ENCODE peak calls at places on chromosome 13, in four cellular contexts. One of them, this sample, is unnamed.

GRCh38 chr13:89269737-89270136 is 1598.6 kb downstream of the SLITRK5 start:
- DNase-seq in hepatocyte: no peak
- DNase-seq in A673: no peak
- DNase-seq in fibroblast of lung: no peak
- DNase-seq in this sample: no peak

GRCh38 chr13:43579321-43579720 is 207.5 kb downstream of the ENOX1 start:
- DNase-seq in A673: no peak
- DNase-seq in hepatocyte: no peak
- DNase-seq in fibroblast of lung: no peak
- DNase-seq in this sample: no peak

GRCh38 chr13:59461411-59461810 is 702.3 kb downstream of the DIAPH3 start:
- DNase-seq in fibroblast of lung: no peak
- DNase-seq in hepatocyte: no peak
- DNase-seq in A673: peak
- DNase-seq in this sample: no peak

GRCh38 chr13:54029226-54029625 is 1000.6 kb downstream of the OLFM4 start:
- DNase-seq in fibroblast of lung: no peak
- DNase-seq in A673: peak
- DNase-seq in hepatocyte: peak
- DNase-seq in this sample: peak

GRCh38 chr13:29683041-29683440 is 87.6 kb upstream of the SLC7A1 start:
- DNase-seq in fibroblast of lung: no peak
- DNase-seq in A673: no peak
- DNase-seq in hepatocyte: no peak
- DNase-seq in this sample: no peak

GRCh38 chr13:41232715-41233114 is 30.7 kb downstream of the MTRF1 start:
- DNase-seq in hepatocyte: no peak
- DNase-seq in fibroblast of lung: no peak
- DNase-seq in A673: no peak
- DNase-seq in this sample: no peak

GRCh38 chr13:101026736-101027398 is 352.3 kb upstream of the TMTC4 start:
- DNase-seq in hepatocyte: no peak
- DNase-seq in fibroblast of lung: no peak
- DNase-seq in A673: no peak
- DNase-seq in this sample: peak

GRCh38 chr13:50626031-50626643 is 217.4 kb downstream of the DLEU7 start:
- DNase-seq in A673: no peak
- DNase-seq in fibroblast of lung: peak
- DNase-seq in hepatocyte: no peak
- DNase-seq in this sample: no peak

GRCh38 chr13:113759525-113760137 is 605 bp downstream of the TMEM255B start:
- DNase-seq in hepatocyte: no peak
- DNase-seq in fibroblast of lung: peak
- DNase-seq in A673: no peak
- DNase-seq in this sample: no peak

GRCh38 chr13:87295636-87296035 is 375.5 kb upstream of the SLITRK5 start:
- DNase-seq in A673: no peak
- DNase-seq in hepatocyte: no peak
- DNase-seq in fibroblast of lung: no peak
- DNase-seq in this sample: no peak

GRCh38 chr13:66329988-66330429 is 900.1 kb downstream of the PCDH9 start:
- DNase-seq in hepatocyte: no peak
- DNase-seq in fibroblast of lung: no peak
- DNase-seq in A673: peak
- DNase-seq in this sample: no peak

GRCh38 chr13:113666324-113666660 is 727 bp upstream of the GRK1 start:
- DNase-seq in fibroblast of lung: no peak
- DNase-seq in A673: no peak
- DNase-seq in hepatocyte: no peak
- DNase-seq in this sample: no peak

GRCh38 chr13:33185853-33186252 is 99.7 kb downstream of the STARD13 start:
- DNase-seq in A673: peak
- DNase-seq in hepatocyte: no peak
- DNase-seq in fibroblast of lung: no peak
- DNase-seq in this sample: no peak

GRCh38 chr13:82436099-82436585 is 1446.1 kb downstream of the SLITRK1 start:
- DNase-seq in hepatocyte: no peak
- DNase-seq in A673: no peak
- DNase-seq in fibroblast of lung: no peak
- DNase-seq in this sample: no peak

GRCh38 chr13:44231786-44232516 is 141.7 kb upstream of the SERP2 start:
- DNase-seq in fibroblast of lung: peak
- DNase-seq in hepatocyte: peak
- DNase-seq in A673: no peak
- DNase-seq in this sample: peak

GRCh38 chr13:70347947-70348620 is 239.8 kb upstream of the KLHL1 start:
- DNase-seq in hepatocyte: no peak
- DNase-seq in A673: no peak
- DNase-seq in fibroblast of lung: no peak
- DNase-seq in this sample: no peak

GRCh38 chr13:23578411-23579071 is 8.3 kb downstream of the TNFRSF19 start:
- DNase-seq in A673: peak
- DNase-seq in hepatocyte: peak
- DNase-seq in fibroblast of lung: peak
- DNase-seq in this sample: peak

GRCh38 chr13:78228940-78229339 is 310.3 kb upstream of the EDNRB start:
- DNase-seq in hepatocyte: no peak
- DNase-seq in fibroblast of lung: peak
- DNase-seq in A673: peak
- DNase-seq in this sample: no peak

GRCh38 chr13:102913924-102914628 is 68.2 kb downstream of the ERCC5 start:
- DNase-seq in hepatocyte: no peak
- DNase-seq in A673: peak
- DNase-seq in fibroblast of lung: peak
- DNase-seq in this sample: no peak

GRCh38 chr13:55214851-55215345 is 1925.8 kb upstream of the PRR20A start:
- DNase-seq in fibroblast of lung: no peak
- DNase-seq in A673: no peak
- DNase-seq in hepatocyte: no peak
- DNase-seq in this sample: no peak

GRCh38 chr13:36919833-36920611 is at the start of gene SMAD9:
- DNase-seq in hepatocyte: peak
- DNase-seq in fibroblast of lung: peak
- DNase-seq in A673: peak
- DNase-seq in this sample: no peak

GRCh38 chr13:39968646-39969475 is 313.4 kb downstream of the COG6 start:
- DNase-seq in A673: no peak
- DNase-seq in fibroblast of lung: no peak
- DNase-seq in hepatocyte: no peak
- DNase-seq in this sample: no peak

GRCh38 chr13:69970521-69970920 is 137.1 kb upstream of the ATXN8OS start:
- DNase-seq in fibroblast of lung: no peak
- DNase-seq in A673: peak
- DNase-seq in hepatocyte: peak
- DNase-seq in this sample: no peak

GRCh38 chr13:20128459-20128927 is 32.4 kb downstream of the GJA3 start:
- DNase-seq in hepatocyte: peak
- DNase-seq in fibroblast of lung: no peak
- DNase-seq in A673: no peak
- DNase-seq in this sample: peak

GRCh38 chr13:37656247-37656940 is 57.8 kb upstream of the POSTN start:
- DNase-seq in fibroblast of lung: peak
- DNase-seq in A673: peak
- DNase-seq in hepatocyte: peak
- DNase-seq in this sample: peak

GRCh38 chr13:93714171-93714570 is 487.6 kb downstream of the GPC6 start:
- DNase-seq in A673: no peak
- DNase-seq in fibroblast of lung: no peak
- DNase-seq in hepatocyte: no peak
- DNase-seq in this sample: no peak

GRCh38 chr13:28324181-28324789 is 170.6 kb downstream of the FLT1 start:
- DNase-seq in hepatocyte: peak
- DNase-seq in A673: peak
- DNase-seq in fibroblast of lung: peak
- DNase-seq in this sample: peak

GRCh38 chr13:60155978-60156377 is 7.8 kb downstream of the DIAPH3 start:
- DNase-seq in hepatocyte: no peak
- DNase-seq in A673: peak
- DNase-seq in fibroblast of lung: no peak
- DNase-seq in this sample: no peak

GRCh38 chr13:44402902-44403719 is 29.5 kb downstream of the SERP2 start:
- DNase-seq in A673: no peak
- DNase-seq in hepatocyte: no peak
- DNase-seq in fibroblast of lung: no peak
- DNase-seq in this sample: peak

GRCh38 chr13:77326905-77327604 is at the start of gene MYCBP2:
- DNase-seq in A673: peak
- DNase-seq in hepatocyte: peak
- DNase-seq in fibroblast of lung: peak
- DNase-seq in this sample: peak

GRCh38 chr13:29713841-29714240 is 118.4 kb upstream of the SLC7A1 start:
- DNase-seq in fibroblast of lung: peak
- DNase-seq in A673: peak
- DNase-seq in hepatocyte: no peak
- DNase-seq in this sample: no peak

GRCh38 chr13:45496942-45497341 is 32.2 kb downstream of the COG3 start:
- DNase-seq in A673: no peak
- DNase-seq in hepatocyte: no peak
- DNase-seq in fibroblast of lung: no peak
- DNase-seq in this sample: no peak

GRCh38 chr13:27261376-27261775 is 9.3 kb upstream of the RASL11A start:
- DNase-seq in hepatocyte: no peak
- DNase-seq in fibroblast of lung: no peak
- DNase-seq in A673: no peak
- DNase-seq in this sample: peak

DNA sequence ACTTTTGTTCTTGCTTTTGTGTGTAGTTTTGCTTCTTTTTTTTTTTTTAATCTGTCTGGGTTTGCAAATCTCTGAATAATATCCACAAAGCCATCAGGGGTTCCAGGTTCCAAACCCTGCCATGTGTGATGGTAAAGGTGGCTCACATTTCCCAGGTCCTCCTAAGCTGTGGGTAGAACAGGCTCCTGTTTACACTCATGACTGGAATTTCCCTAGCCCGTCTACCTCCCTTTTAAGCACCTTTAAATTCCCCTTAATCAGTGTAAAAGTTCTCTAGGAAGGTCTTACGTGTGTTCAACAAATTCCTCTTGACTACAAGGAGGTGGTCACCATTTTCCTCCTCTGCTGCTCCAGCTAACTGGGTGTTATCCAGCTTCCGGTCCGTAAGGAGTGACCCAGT is 62.8 kb downstream of the EFNB2 start:
- DNase-seq in hepatocyte: no peak
- DNase-seq in A673: no peak
- DNase-seq in fibroblast of lung: no peak
- DNase-seq in this sample: no peak
- H3K4me3 ChIP-seq in hepatocyte: no peak
- H3K4me3 ChIP-seq in A673: no peak
- H3K4me3 ChIP-seq in fibroblast of lung: peak
- H3K4me3 ChIP-seq in this sample: peak

GRCh38 chr13:64470751-64471150 is 2759.4 kb downstream of the PCDH9 start:
- DNase-seq in fibroblast of lung: no peak
- DNase-seq in A673: no peak
- DNase-seq in hepatocyte: no peak
- DNase-seq in this sample: no peak

DNA sequence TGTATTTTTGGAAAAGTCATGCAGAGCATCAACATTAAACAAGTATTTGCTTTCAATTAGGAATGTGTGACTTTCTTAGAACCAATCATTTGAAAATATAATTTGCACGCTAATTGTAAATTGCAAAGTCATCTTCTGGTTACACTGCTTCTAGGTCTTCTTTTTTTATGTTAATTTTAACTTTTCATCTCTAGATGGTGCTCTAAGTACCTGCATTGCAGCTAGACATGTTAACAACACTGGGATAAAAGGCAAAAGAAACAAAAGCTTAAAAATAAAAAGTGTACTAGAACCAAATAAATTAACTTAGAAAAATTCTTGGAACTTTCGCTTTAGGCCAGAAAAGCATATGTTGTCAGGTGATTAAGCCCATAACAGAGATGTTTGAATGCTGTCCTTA is 2758.2 kb downstream of the PCDH9 start:
- DNase-seq in A673: peak
- DNase-seq in fibroblast of lung: peak
- DNase-seq in hepatocyte: peak
- DNase-seq in this sample: peak
- TF ChIP-seq EZH2 in A673: no peak
- TF ChIP-seq EZH2 in fibroblast of lung: no peak
- TF ChIP-seq EZH2 in hepatocyte: no peak
- TF ChIP-seq EZH2 in this sample: no peak

DNA sequence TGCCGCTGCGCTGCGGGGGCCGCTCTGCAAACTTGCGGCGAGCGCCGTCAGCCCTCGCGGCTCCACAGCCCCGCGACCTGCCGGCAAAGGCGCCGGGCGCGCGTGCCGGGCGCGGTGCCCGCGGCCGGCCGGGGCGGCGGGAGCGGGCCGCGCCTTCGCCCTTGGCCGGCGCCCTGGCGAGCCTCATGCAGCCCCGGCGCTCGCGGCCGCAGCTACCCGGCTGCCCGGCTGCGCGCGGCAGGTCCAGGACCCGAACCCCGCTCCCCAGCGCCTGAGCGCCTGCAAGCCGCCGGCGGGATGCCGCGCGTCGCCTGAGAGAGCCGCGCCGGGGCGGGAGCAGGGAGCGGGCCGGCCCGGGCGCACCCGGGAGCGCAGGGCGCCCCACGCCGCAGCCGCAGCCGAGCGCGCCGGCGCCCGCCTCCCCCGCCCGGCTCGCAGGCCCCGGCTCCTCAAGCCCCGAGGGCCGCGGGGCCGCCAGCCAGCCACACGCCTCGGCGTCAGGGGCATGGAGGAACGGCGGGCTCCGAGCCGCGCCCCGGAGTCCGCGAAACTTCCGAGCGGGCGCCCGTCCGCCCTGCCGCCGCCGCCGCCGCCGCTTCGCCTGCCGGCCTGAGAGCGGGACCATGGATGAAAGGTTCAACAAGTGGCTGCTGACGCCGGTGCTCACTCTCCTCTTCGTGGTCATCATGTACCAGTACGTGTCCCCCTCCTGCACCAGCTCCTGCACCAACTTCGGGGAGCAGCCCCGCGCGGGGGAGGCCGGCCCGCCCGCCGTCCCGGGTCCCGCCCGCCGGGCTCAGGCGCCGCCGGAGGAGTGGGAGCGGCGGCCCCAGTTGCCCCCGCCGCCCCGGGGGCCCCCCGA is 564 bp downstream of the HS6ST3 start:
- DNase-seq in hepatocyte: peak
- DNase-seq in fibroblast of lung: no peak
- DNase-seq in A673: peak
- DNase-seq in this sample: no peak
- H3K4me3 ChIP-seq in hepatocyte: peak
- H3K4me3 ChIP-seq in fibroblast of lung: no peak
- H3K4me3 ChIP-seq in A673: peak
- H3K4me3 ChIP-seq in this sample: peak

GRCh38 chr13:71864094-71864980 is 2.7 kb downstream of the DACH1 start:
- DNase-seq in hepatocyte: peak
- DNase-seq in A673: peak
- DNase-seq in fibroblast of lung: peak
- DNase-seq in this sample: no peak

GRCh38 chr13:71864981-71865857 is 1.8 kb downstream of the DACH1 start:
- DNase-seq in hepatocyte: peak
- DNase-seq in A673: peak
- DNase-seq in fibroblast of lung: peak
- DNase-seq in this sample: no peak

GRCh38 chr13:71867101-71867814 is at the start of gene DACH1:
- DNase-seq in A673: peak
- DNase-seq in fibroblast of lung: peak
- DNase-seq in hepatocyte: peak
- DNase-seq in this sample: no peak

GRCh38 chr13:71865858-71866172 is 1.2 kb downstream of the DACH1 start:
- DNase-seq in hepatocyte: no peak
- DNase-seq in fibroblast of lung: peak
- DNase-seq in A673: peak
- DNase-seq in this sample: no peak

GRCh38 chr13:71866173-71867091 is 572 bp downstream of the DACH1 start:
- DNase-seq in A673: peak
- DNase-seq in fibroblast of lung: peak
- DNase-seq in hepatocyte: peak
- DNase-seq in this sample: no peak
- TF ChIP-seq EZH2 in A673: no peak
- TF ChIP-seq EZH2 in fibroblast of lung: no peak
- TF ChIP-seq EZH2 in hepatocyte: no peak
- TF ChIP-seq EZH2 in this sample: no peak